ENCODE peak calls at places on chromosome X, in nine cellular contexts. U is IMR-90, K is body of pancreas, C is ovary, R is MM.1S, Z is tibial nerve, G is tibial artery, I is GM23248, N is suprapubic skin. W is an unnamed sample.

GRCh38 chrX:74458738-74459137 is 37.4 kb downstream of the SLC16A2 start:
- DNase-seq in U (peak; percentile 77), K (no peak), C (no peak), R (no peak), Z (no peak), G (no peak), I (peak; percentile 70), N (no peak), W (no peak)

GRCh38 chrX:73817381-73818199 is 254.6 kb downstream of the CHIC1 start:
- DNase-seq in U (no peak), K (no peak), C (no peak), R (no peak), Z (no peak), G (no peak), I (peak; percentile 20), N (no peak), W (no peak)

GRCh38 chrX:10077425-10078188 is 79.2 kb upstream of the CLCN4 start:
- DNase-seq in U (peak; percentile 83), K (no peak), C (no peak), R (no peak), Z (no peak), G (no peak), I (peak; percentile 71), N (no peak), W (no peak)

GRCh38 chrX:119427795-119428185 is 28.7 kb downstream of the SLC25A43 start:
- DNase-seq in U (no peak), K (no peak), C (no peak), R (no peak), Z (no peak), G (no peak), I (no peak), N (no peak), W (no peak)

GRCh38 chrX:84907324-84907946 is 96.2 kb upstream of the APOOL start:
- DNase-seq in U (peak; percentile 5), K (no peak), C (no peak), R (peak; percentile 13), Z (no peak), G (no peak), I (peak; percentile 35), N (no peak), W (no peak)

GRCh38 chrX:34880656-34881055 is 61.9 kb upstream of the FAM47B start:
- DNase-seq in U (peak; percentile 74), K (no peak), C (no peak), R (no peak), Z (no peak), G (no peak), I (peak; percentile 68), N (no peak), W (no peak)

GRCh38 chrX:20515841-20516461 is 249.2 kb upstream of the RPS6KA3 start:
- DNase-seq in U (peak; percentile 90), K (peak; percentile 5), C (no peak), R (peak; percentile 67), Z (no peak), G (no peak), I (peak; percentile 85), N (no peak), W (no peak)

GRCh38 chrX:110383414-110383813 is 24.8 kb downstream of the RTL9 start:
- DNase-seq in U (peak; percentile 86), K (no peak), C (no peak), R (no peak), Z (no peak), G (no peak), I (peak; percentile 74), N (no peak), W (no peak)

GRCh38 chrX:93422693-93423092 is 250.7 kb downstream of the NAP1L3 start:
- DNase-seq in U (peak; percentile 1), K (peak; percentile 12), C (no peak), R (peak; percentile 38), Z (no peak), G (no peak), I (peak; percentile 24), N (no peak), W (no peak)

GRCh38 chrX:100076031-100076430 is 334.0 kb downstream of the PCDH19 start:
- DNase-seq in U (no peak), K (no peak), C (no peak), R (no peak), Z (no peak), G (no peak), I (no peak), N (no peak), W (no peak)

GRCh38 chrX:103309860-103310591 is 764 bp downstream of the BEX2 start:
- DNase-seq in U (no peak), K (no peak), C (peak; percentile 46), R (no peak), Z (no peak), G (no peak), I (no peak), N (no peak), W (no peak)

GRCh38 chrX:81412428-81412827 is 210.5 kb downstream of the SH3BGRL start:
- DNase-seq in U (no peak), K (no peak), C (no peak), R (no peak), Z (no peak), G (no peak), I (no peak), N (no peak), W (no peak)

GRCh38 chrX:110167952-110168451 is 149.9 kb downstream of the AMMECR1 start:
- DNase-seq in U (no peak), K (no peak), C (no peak), R (no peak), Z (no peak), G (no peak), I (peak; percentile 45), N (no peak), W (peak; percentile 22)

GRCh38 chrX:143642426-143642825 is 6.5 kb upstream of the SLITRK4 start:
- DNase-seq in U (no peak), K (no peak), C (no peak), R (no peak), Z (no peak), G (no peak), I (no peak), N (no peak), W (no peak)

GRCh38 chrX:81259008-81259713 is 57.3 kb downstream of the SH3BGRL start:
- DNase-seq in U (peak; percentile 67), K (no peak), C (no peak), R (no peak), Z (no peak), G (no peak), I (peak; percentile 28), N (no peak), W (no peak)

GRCh38 chrX:124342174-124342867 is 4.0 kb upstream of the SH2D1A start:
- DNase-seq in U (no peak), K (no peak), C (no peak), R (no peak), Z (no peak), G (no peak), I (no peak), N (no peak), W (no peak)

GRCh38 chrX:19630776-19631707 is 115.7 kb upstream of the MAP3K15 start:
- DNase-seq in U (no peak), K (no peak), C (no peak), R (no peak), Z (no peak), G (no peak), I (no peak), N (no peak), W (no peak)

GRCh38 chrX:85052207-85052606 is 48.5 kb downstream of the APOOL start:
- DNase-seq in U (peak; percentile 11), K (no peak), C (no peak), R (no peak), Z (no peak), G (no peak), I (peak; percentile 46), N (no peak), W (no peak)

GRCh38 chrX:38233891-38234807 is 13.5 kb upstream of the SRPX start:
- DNase-seq in U (peak; percentile 73), K (no peak), C (no peak), R (no peak), Z (no peak), G (peak; percentile 41), I (peak; percentile 73), N (no peak), W (no peak)

GRCh38 chrX:110432831-110433230 is 74.2 kb downstream of the RTL9 start:
- DNase-seq in U (no peak), K (no peak), C (no peak), R (no peak), Z (no peak), G (no peak), I (no peak), N (no peak), W (no peak)

DNA sequence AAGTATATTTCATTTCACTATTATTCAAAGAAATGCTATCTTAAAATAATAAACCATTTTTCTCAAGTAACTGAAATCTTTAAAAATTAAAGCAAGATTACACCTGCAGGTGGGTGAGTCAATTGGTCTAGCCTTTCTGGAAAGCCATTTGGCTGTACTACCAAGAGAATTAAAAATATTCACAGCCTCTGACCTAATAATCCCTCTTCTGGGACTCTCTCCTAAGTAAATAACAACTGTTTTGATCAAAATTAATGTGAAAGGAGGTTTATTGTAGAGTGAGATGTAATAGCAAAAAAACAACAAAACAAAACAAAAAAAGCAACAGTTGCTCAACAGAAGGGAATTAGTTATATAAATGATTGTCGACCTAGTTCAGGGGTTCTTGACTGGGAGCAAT is 89.0 kb downstream of the GEMIN8 start:
- DNase-seq in U (no peak), K (no peak), C (no peak), R (no peak), Z (no peak), G (no peak), I (no peak), N (no peak), W (no peak)
- H3K4me1 ChIP-seq in U (peaks cover 2% of the 10 kb centered on the region), K (peaks cover 3% of the 10 kb centered on the region), C (no peaks in the 10 kb centered on the region), R (no peaks in the 10 kb centered on the region), Z (peaks cover 12% of the 10 kb centered on the region), G (no peaks in the 10 kb centered on the region), I (no peaks in the 10 kb centered on the region), N (peaks cover 6% of the 10 kb centered on the region), W (no peaks in the 10 kb centered on the region)

GRCh38 chrX:17414839-17415238 is 39.8 kb downstream of the NHS start:
- DNase-seq in U (no peak), K (peak; percentile 25), C (no peak), R (no peak), Z (no peak), G (peak; percentile 24), I (no peak), N (no peak), W (peak; percentile 22)
- H3K4me1 ChIP-seq in U (peaks cover 12% of the 10 kb centered on the region), K (no peaks in the 10 kb centered on the region), C (no peaks in the 10 kb centered on the region), R (no peaks in the 10 kb centered on the region), Z (peaks cover 32% of the 10 kb centered on the region), G (peaks cover 6% of the 10 kb centered on the region), I (peaks cover 61% of the 10 kb centered on the region), N (peaks cover 21% of the 10 kb centered on the region), W (no peaks in the 10 kb centered on the region)

DNA sequence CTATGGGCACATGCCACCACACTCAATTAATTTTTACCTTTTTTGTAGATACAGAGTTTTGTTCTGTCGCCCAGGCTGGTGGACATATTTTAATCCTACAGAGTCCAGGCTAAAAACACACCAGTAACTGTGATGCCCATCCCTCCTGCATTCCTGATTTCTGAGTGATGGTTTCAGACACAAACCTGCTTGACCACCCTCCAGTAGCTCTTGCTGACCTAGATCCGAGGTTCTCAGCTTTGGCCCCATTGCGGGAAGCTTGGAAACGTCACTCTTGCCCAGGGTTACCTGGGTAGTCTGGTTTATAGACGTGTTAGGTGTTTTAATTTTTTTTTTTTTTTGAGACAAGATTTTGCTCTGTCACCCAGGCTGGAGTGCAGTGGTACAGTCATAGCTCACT is 7.5 kb downstream of the CD99 start:
- DNase-seq in U (no peak), K (no peak), C (no peak), R (no peak), Z (no peak), G (no peak), I (no peak), N (no peak), W (no peak)
- H3K4me1 ChIP-seq in U (peaks cover 14% of the 10 kb centered on the region), K (peaks cover 52% of the 10 kb centered on the region), C (peaks cover 22% of the 10 kb centered on the region), R (no peaks in the 10 kb centered on the region), Z (peaks cover 84% of the 10 kb centered on the region), G (peaks cover 55% of the 10 kb centered on the region), I (peaks cover 54% of the 10 kb centered on the region), N (peaks cover 83% of the 10 kb centered on the region), W (peaks cover 13% of the 10 kb centered on the region)

GRCh38 chrX:44903842-44904530 is 31.0 kb downstream of the KDM6A start:
- DNase-seq in U (no peak), K (no peak), C (no peak), R (peak; percentile 19), Z (no peak), G (no peak), I (peak; percentile 3), N (no peak), W (no peak)
- H3K4me1 ChIP-seq in U (peaks cover 4% of the 10 kb centered on the region), K (peaks cover 29% of the 10 kb centered on the region), C (peaks cover 8% of the 10 kb centered on the region), R (peaks cover 13% of the 10 kb centered on the region), Z (peaks cover 18% of the 10 kb centered on the region), G (no peaks in the 10 kb centered on the region), I (peaks cover 26% of the 10 kb centered on the region), N (peaks cover 19% of the 10 kb centered on the region), W (no peaks in the 10 kb centered on the region)

W was measured in transverse colon.